ENCODE peak calls at places on chromosome 2, in four cellular contexts. Q, F, E and T are unnamed samples.

GRCh38 chr2:133287709-133288108 is 280.6 kb downstream of the NCKAP5 start:
- DNase-seq in E (peak), F (no peak), Q (no peak), T (no peak)

GRCh38 chr2:86628091-86628522 is 4.4 kb upstream of the RNF103 start:
- DNase-seq in E (no peak), F (no peak), Q (no peak), T (no peak)

GRCh38 chr2:58131191-58132011 is 84.8 kb downstream of the VRK2 start:
- DNase-seq in Q (no peak), E (peak), F (no peak), T (no peak)

GRCh38 chr2:224392545-224392944 is 9.4 kb downstream of the FAM124B start:
- DNase-seq in E (no peak), Q (no peak), F (no peak), T (no peak)

GRCh38 chr2:170461875-170462274 is 253.3 kb upstream of the SP5 start:
- DNase-seq in Q (no peak), E (no peak), F (no peak), T (peak)

GRCh38 chr2:207933396-207934045 is 91.8 kb downstream of the PLEKHM3 start:
- DNase-seq in E (no peak), Q (peak), F (no peak), T (no peak)

GRCh38 chr2:189347540-189347939 is 93.7 kb upstream of the WDR75 start:
- DNase-seq in Q (no peak), F (no peak), E (peak), T (peak)

GRCh38 chr2:166361351-166362153 is 14.2 kb downstream of the SCN9A start:
- DNase-seq in E (peak), F (no peak), Q (no peak), T (peak)

GRCh38 chr2:198309673-198310280 is 505.4 kb downstream of the PLCL1 start:
- DNase-seq in Q (peak), E (peak), F (peak), T (peak)

GRCh38 chr2:11784747-11785610 is 38.5 kb downstream of the LPIN1 start:
- DNase-seq in E (peak), Q (peak), F (peak), T (peak)

GRCh38 chr2:229783108-229783721 is 68.9 kb upstream of the DNER start:
- DNase-seq in Q (no peak), F (no peak), E (no peak), T (no peak)

GRCh38 chr2:60440761-60441160 is 112.7 kb downstream of the BCL11A start:
- DNase-seq in F (no peak), E (peak), Q (no peak), T (no peak)

GRCh38 chr2:38685116-38685735 is 19.3 kb downstream of the GALM start:
- DNase-seq in F (no peak), Q (no peak), E (peak), T (no peak)

GRCh38 chr2:236607471-236608307 is 38.1 kb downstream of the ACKR3 start:
- DNase-seq in F (no peak), Q (no peak), E (peak), T (peak)

GRCh38 chr2:219209818-219210571 is 3.4 kb downstream of the ZFAND2B start:
- DNase-seq in Q (no peak), F (no peak), E (no peak), T (no peak)

GRCh38 chr2:137964859-137965459 is 686 bp downstream of the HNMT start:
- DNase-seq in Q (no peak), E (no peak), F (no peak), T (no peak)

GRCh38 chr2:27647289-27647688 is 16.1 kb downstream of the SUPT7L start:
- DNase-seq in F (no peak), E (peak), Q (no peak), T (no peak)

GRCh38 chr2:133633851-133634250 is 65.6 kb upstream of the NCKAP5 start:
- DNase-seq in F (no peak), Q (no peak), E (peak), T (no peak)

GRCh38 chr2:3470166-3470651 is 49.1 kb downstream of the ADI1 start:
- DNase-seq in E (peak), F (no peak), Q (no peak), T (no peak)

GRCh38 chr2:36965751-36966369 is 476 bp downstream of the STRN start:
- DNase-seq in E (no peak), F (peak), Q (peak), T (peak)

GRCh38 chr2:45227347-45227746 is 218.1 kb upstream of the SIX2 start:
- DNase-seq in F (no peak), E (no peak), Q (no peak), T (no peak)

GRCh38 chr2:27370816-27371620 is 602 bp downstream of the SNX17 start:
- DNase-seq in Q (no peak), E (peak), F (no peak), T (peak)

GRCh38 chr2:234454433-234454832 is 42.4 kb downstream of the ARL4C start:
- DNase-seq in Q (no peak), F (no peak), E (no peak), T (no peak)

GRCh38 chr2:142175917-142176316 is 45.1 kb upstream of the LRP1B start:
- DNase-seq in Q (no peak), E (no peak), F (no peak), T (no peak)

GRCh38 chr2:231786177-231786916 is at the start of gene COPS7B:
- DNase-seq in E (peak), F (peak), Q (peak), T (peak)

GRCh38 chr2:43331428-43331827 is 105.0 kb upstream of the ZFP36L2 start:
- DNase-seq in F (no peak), Q (no peak), E (peak), T (no peak)
- H3K27ac ChIP-seq in F (no peak), Q (no peak), E (no peak), T (no peak)

GRCh38 chr2:70362661-70363060 is 60.8 kb upstream of the FAM136A start:
- DNase-seq in F (no peak), Q (no peak), E (no peak), T (no peak)

GRCh38 chr2:70357076-70358071 is 55.5 kb upstream of the FAM136A start:
- DNase-seq in Q (no peak), F (no peak), E (no peak), T (peak)

GRCh38 chr2:70360661-70361316 is 58.9 kb upstream of the FAM136A start:
- DNase-seq in E (no peak), F (no peak), Q (no peak), T (peak)
- H2AK5ac ChIP-seq in E (no peak), F (no peak), Q (no peak), T (no peak)

GRCh38 chr2:226794077-226794670 is 5.4 kb downstream of the IRS1 start:
- DNase-seq in F (no peak), Q (no peak), E (peak), T (no peak)
- H3K27ac ChIP-seq in F (no peak), Q (no peak), E (peak), T (no peak)

DNA sequence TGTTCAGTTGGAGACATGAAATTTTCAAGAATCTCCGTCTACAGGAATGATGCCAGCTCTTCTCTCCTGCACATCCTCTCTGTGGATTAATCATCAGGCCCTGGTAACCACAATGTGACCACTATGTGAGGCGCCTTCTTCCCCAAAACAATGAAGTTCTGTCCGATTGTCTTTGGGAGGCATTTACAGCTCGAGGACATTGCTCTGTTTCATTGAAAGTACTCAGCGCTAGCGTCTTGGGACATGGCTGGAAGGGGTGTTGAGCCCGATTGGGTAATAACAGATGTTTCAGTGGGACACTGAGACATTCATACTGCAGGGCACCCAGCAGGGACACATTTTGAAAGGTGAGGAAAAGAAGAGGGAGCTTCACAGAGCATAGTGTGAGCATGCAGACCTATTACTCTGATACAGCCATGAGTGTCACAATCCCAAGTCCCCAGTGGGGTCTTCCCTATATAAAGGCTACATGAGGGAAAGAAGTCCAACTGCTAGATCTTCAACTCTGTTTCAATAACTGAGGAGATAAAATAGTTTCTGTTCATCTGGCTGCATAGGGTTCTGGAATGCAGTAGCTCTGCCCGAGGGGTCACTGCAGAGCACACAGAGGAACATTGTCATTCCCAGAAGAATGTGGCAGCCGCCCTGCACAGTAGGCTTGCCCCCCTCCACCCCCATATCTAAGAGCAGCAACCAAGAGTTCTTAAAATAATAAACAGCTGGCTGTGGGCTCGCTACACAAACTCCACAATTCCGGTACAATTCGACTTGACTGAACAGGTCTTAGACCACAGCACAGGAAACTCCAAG is 237.3 kb downstream of the OSR1 start:
- DNase-seq in E (peak), F (no peak), Q (no peak), T (no peak)
- H2AK5ac ChIP-seq in E (peak), F (no peak), Q (no peak), T (no peak)

GRCh38 chr2:183037281-183037659 is 987 bp downstream of the NCKAP1 start:
- DNase-seq in E (peak), F (no peak), Q (no peak), T (peak)
- H3K27ac ChIP-seq in E (peak), F (peak), Q (no peak), T (peak)